ENCODE peak calls at places on chromosomes 6 and 20, in five cellular contexts. D is HT-29, N is stromal cell of bone marrow, B is epithelial cell of esophagus, L is dorsolateral prefrontal cortex. M is an unnamed sample.

GRCh38 chr20:47189060-47189459 is 167.4 kb downstream of the ZMYND8 start:
- DNase-seq in L (no peak), D (no peak), N (no peak), B (no peak), M (no peak)

GRCh38 chr6:44052419-44053011 is 74.7 kb downstream of the MRPL14 start:
- DNase-seq in L (peak), D (no peak), B (no peak), N (peak), M (peak)

GRCh38 chr6:17966451-17966850 is 21.0 kb downstream of the KIF13A start:
- DNase-seq in D (no peak), L (no peak), N (no peak), B (no peak), M (no peak)

GRCh38 chr6:42239333-42239732 is 21.7 kb upstream of the MRPS10 start:
- DNase-seq in D (no peak), N (no peak), B (peak), L (no peak), M (no peak)

GRCh38 chr6:18997375-18997826 is 610.3 kb downstream of the RNF144B start:
- DNase-seq in L (no peak), N (peak), B (peak), D (peak), M (no peak)

GRCh38 chr6:33908025-33908424 is 104.2 kb upstream of the MLN start:
- DNase-seq in D (no peak), N (no peak), L (no peak), B (no peak), M (no peak)

GRCh38 chr6:161439093-161439492 is 165.2 kb upstream of the AGPAT4 start:
- DNase-seq in N (peak), B (peak), L (peak), D (peak), M (peak)

GRCh38 chr20:32918751-32919150 is 60.0 kb downstream of the EFCAB8 start:
- DNase-seq in B (no peak), N (no peak), D (no peak), L (no peak), M (no peak)

GRCh38 chr6:112683926-112684325 is 336.8 kb downstream of the RFPL4B start:
- DNase-seq in D (no peak), N (peak), B (peak), L (no peak), M (no peak)

GRCh38 chr20:63586797-63587196 is 12.8 kb upstream of the HELZ2 start:
- DNase-seq in L (no peak), D (no peak), B (no peak), N (no peak), M (no peak)

GRCh38 chr20:4819901-4820300 is 98.2 kb downstream of the PRND start:
- DNase-seq in N (no peak), L (no peak), D (no peak), B (no peak), M (no peak)

GRCh38 chr6:107458687-107459282 is 579 bp downstream of the PDSS2 start:
- DNase-seq in D (peak), L (peak), B (peak), N (no peak), M (no peak)

GRCh38 chr20:47792021-47792618 is 6.8 kb upstream of the SULF2 start:
- DNase-seq in D (peak), L (no peak), N (peak), B (peak), M (no peak)

GRCh38 chr6:52423971-52424381 is 3.8 kb downstream of the EFHC1 start:
- DNase-seq in B (peak), N (peak), D (no peak), L (no peak), M (no peak)

GRCh38 chr6:108581237-108581931 is 20.7 kb downstream of the FOXO3 start:
- DNase-seq in L (no peak), N (peak), D (no peak), B (peak), M (no peak)

GRCh38 chr6:49030621-49031020 is 432.4 kb downstream of the MMUT start:
- DNase-seq in D (no peak), N (peak), B (no peak), L (no peak), M (no peak)

GRCh38 chr6:12537389-12537788 is 179.2 kb upstream of the PHACTR1 start:
- DNase-seq in L (no peak), B (no peak), D (no peak), N (no peak), M (no peak)

GRCh38 chr6:161303628-161304340 is 29.9 kb upstream of the AGPAT4 start:
- DNase-seq in N (peak), B (peak), L (no peak), D (no peak), M (no peak)

GRCh38 chr6:34484899-34485298 is 19.0 kb downstream of the PACSIN1 start:
- DNase-seq in D (no peak), L (no peak), B (peak), N (no peak), M (no peak)

GRCh38 chr6:134182528-134182927 is 130.1 kb upstream of the SLC2A12 start:
- DNase-seq in L (no peak), B (no peak), D (no peak), N (no peak), M (no peak)

GRCh38 chr20:60589624-60590023 is 631.4 kb downstream of the CDH26 start:
- DNase-seq in D (peak), L (no peak), B (peak), N (no peak), M (no peak)

GRCh38 chr6:42978487-42978792 is 541 bp downstream of the PEX6 start:
- DNase-seq in B (no peak), L (peak), N (no peak), D (peak), M (no peak)

GRCh38 chr6:157995458-157995857 is 13.8 kb downstream of the SYNJ2 start:
- DNase-seq in B (no peak), L (no peak), N (no peak), D (no peak), M (no peak)

GRCh38 chr6:132357120-132357519 is 44.2 kb downstream of the MOXD1 start:
- DNase-seq in B (peak), D (no peak), N (no peak), L (no peak), M (no peak)

GRCh38 chr20:51747182-51747911 is 20.8 kb downstream of the ATP9A start:
- DNase-seq in L (no peak), N (no peak), B (no peak), D (no peak), M (no peak)

GRCh38 chr20:24917797-24918578 is 31.1 kb upstream of the CST7 start:
- DNase-seq in D (peak), N (peak), L (peak), B (peak), M (peak)

GRCh38 chr6:150068173-150068785 is 642 bp downstream of the ULBP3 start:
- DNase-seq in N (no peak), D (no peak), L (no peak), B (no peak), M (no peak)

GRCh38 chr6:131740161-131740560 is 29.3 kb upstream of the CTAGE9 start:
- DNase-seq in L (no peak), B (no peak), D (no peak), N (peak), M (no peak)

GRCh38 chr6:1614448-1614766 is 4.7 kb downstream of the FOXC1 start:
- DNase-seq in L (no peak), B (no peak), D (no peak), N (no peak), M (no peak)

M was measured in head of caudate nucleus.